ENCODE peak calls at places on chromosomes 7 and 10, in five cellular contexts. J is spleen, M is left ventricle myocardium inferior, L is hepatocyte, H is fibroblast of lung. V is an unnamed sample. For H3K36me3, the result is how much of the 10 kb centered on the place peaks cover.

GRCh38 chr7:138032186-138032585 is 30.3 kb upstream of the CREB3L2 start:
- DNase-seq in H (peak), L (no peak), M (no peak), J (no peak), V (no peak)

GRCh38 chr7:30928254-30928872 is 16.7 kb downstream of the AQP1 start:
- DNase-seq in H (no peak), L (peak), J (peak), M (no peak), V (peak)

GRCh38 chr7:115300228-115300870 is 378.5 kb downstream of the MDFIC start:
- DNase-seq in M (no peak), L (no peak), J (no peak), H (peak), V (no peak)

GRCh38 chr7:106770191-106770590 is 94.9 kb upstream of the PIK3CG start:
- DNase-seq in J (no peak), L (no peak), H (peak), M (no peak), V (no peak)

GRCh38 chr10:4344544-4344994 is 481.4 kb upstream of the AKR1E2 start:
- DNase-seq in M (peak), J (no peak), L (peak), H (peak), V (no peak)

GRCh38 chr10:48896756-48897437 is 42.7 kb downstream of the LRRC18 start:
- DNase-seq in J (no peak), H (no peak), L (no peak), M (no peak), V (no peak)

GRCh38 chr7:137440434-137440830 is 96.9 kb upstream of the PTN start:
- DNase-seq in H (peak), L (no peak), M (no peak), J (no peak), V (no peak)

GRCh38 chr7:27767374-27767773 is 27.4 kb downstream of the TAX1BP1 start:
- DNase-seq in M (no peak), J (no peak), L (no peak), H (peak), V (no peak)

GRCh38 chr7:55056068-55056467 is 37.3 kb downstream of the EGFR start:
- DNase-seq in L (no peak), M (no peak), J (no peak), H (no peak), V (no peak)

GRCh38 chr10:30106987-30107386 is 47.6 kb upstream of the JCAD start:
- DNase-seq in J (no peak), M (no peak), H (no peak), L (no peak), V (no peak)

GRCh38 chr10:49629286-49629915 is 15.6 kb downstream of the CHAT start:
- DNase-seq in J (peak), H (no peak), M (no peak), L (no peak), V (no peak)

GRCh38 chr10:70575874-70576802 is 26.4 kb downstream of the PRF1 start:
- DNase-seq in H (peak), M (peak), L (peak), J (no peak), V (no peak)

GRCh38 chr7:22302951-22303423 is 54.0 kb downstream of the RAPGEF5 start:
- DNase-seq in J (no peak), M (no peak), H (no peak), L (no peak), V (no peak)

GRCh38 chr10:23914641-23915040 is 294.3 kb upstream of the KIAA1217 start:
- DNase-seq in J (no peak), M (no peak), L (no peak), H (no peak), V (no peak)

GRCh38 chr10:112361951-112362770 is 11.8 kb upstream of the ACSL5 start:
- DNase-seq in H (peak), L (no peak), M (peak), J (no peak), V (peak)

GRCh38 chr10:30751678-30752331 is 122.3 kb upstream of the LYZL2 start:
- DNase-seq in L (peak), J (peak), M (peak), H (peak), V (peak)

GRCh38 chr7:95577137-95577536 is 19.2 kb downstream of the PDK4 start:
- DNase-seq in J (no peak), L (no peak), H (no peak), M (no peak), V (peak)

GRCh38 chr7:35038340-35038738 is 1.1 kb upstream of the DPY19L1 start:
- DNase-seq in H (no peak), M (no peak), J (no peak), L (no peak), V (peak)

GRCh38 chr7:14639801-14640200 is 262.8 kb downstream of the DGKB start:
- DNase-seq in L (no peak), J (no peak), H (peak), M (no peak), V (no peak)

GRCh38 chr7:30559566-30559965 is 35.1 kb upstream of the GARS1 start:
- DNase-seq in M (no peak), H (peak), L (no peak), J (no peak), V (no peak)

GRCh38 chr10:93206652-93207051 is 133.0 kb downstream of the CYP26A1 start:
- DNase-seq in M (no peak), H (no peak), J (no peak), L (no peak), V (peak)

GRCh38 chr7:96327429-96327828 is 5.5 kb upstream of the SLC25A13 start:
- DNase-seq in J (no peak), M (no peak), H (no peak), L (peak), V (no peak)

GRCh38 chr7:65966167-65966566 is 15.8 kb downstream of the GUSB start:
- DNase-seq in J (peak), L (no peak), M (no peak), H (no peak), V (no peak)

GRCh38 chr7:20647908-20648776 is 32.7 kb downstream of the ABCB5 start:
- DNase-seq in J (no peak), L (peak), H (peak), M (no peak), V (peak)

GRCh38 chr7:129569811-129570215 is 41.7 kb upstream of the NRF1 start:
- DNase-seq in J (no peak), M (no peak), H (peak), L (peak), V (no peak)

GRCh38 chr7:26101471-26102151 is 50.4 kb upstream of the NFE2L3 start:
- DNase-seq in J (peak), L (no peak), H (no peak), M (no peak), V (peak)

GRCh38 chr10:31635415-31636065 is 293.1 kb downstream of the ARHGAP12 start:
- DNase-seq in M (no peak), H (peak), J (no peak), L (no peak), V (no peak)

GRCh38 chr7:48087349-48087748 is 1.7 kb upstream of the UPP1 start:
- DNase-seq in J (no peak), L (no peak), H (peak), M (no peak), V (no peak)

GRCh38 chr7:12895296-12895695 is 207.9 kb downstream of the ARL4A start:
- DNase-seq in M (no peak), J (no peak), L (no peak), H (no peak), V (no peak)

GRCh38 chr7:7176421-7177043 is 5.8 kb upstream of the C1GALT1 start:
- DNase-seq in L (peak), J (no peak), M (no peak), H (peak), V (no peak)
- H3K4me3 ChIP-seq in L (no peak), J (no peak), M (no peak), H (no peak), V (no peak)

GRCh38 chr7:894164-894867 is 18.0 kb downstream of the GET4 start:
- DNase-seq in M (no peak), L (no peak), H (no peak), J (peak), V (no peak)
- H3K36me3 ChIP-seq in M (half or more), L (under half), H (under half), J (under half), V (under half)

DNA sequence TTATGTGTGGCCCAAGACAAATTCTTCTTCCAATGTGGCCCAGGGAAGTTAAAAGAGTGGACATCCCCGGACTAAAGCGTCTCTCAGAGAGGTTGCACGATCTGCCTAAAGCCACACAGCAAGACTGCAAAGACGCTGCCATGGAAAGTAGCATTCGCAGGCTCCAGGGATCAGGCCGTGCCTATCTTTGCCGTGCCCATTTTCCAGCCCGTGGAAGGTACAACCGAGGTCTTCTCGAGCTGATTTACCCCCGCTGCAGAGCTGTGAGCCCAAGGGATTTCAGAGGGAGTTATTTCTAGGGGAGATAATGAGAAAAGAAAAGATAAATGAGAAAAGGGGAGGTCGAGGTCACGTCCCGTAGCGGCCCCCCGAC is 1.0 kb upstream of the NYAP1 start:
- DNase-seq in M (no peak), J (no peak), L (no peak), H (no peak), V (no peak)
- H3K4me3 ChIP-seq in M (peak), J (peak), L (peak), H (peak), V (peak)

DNA sequence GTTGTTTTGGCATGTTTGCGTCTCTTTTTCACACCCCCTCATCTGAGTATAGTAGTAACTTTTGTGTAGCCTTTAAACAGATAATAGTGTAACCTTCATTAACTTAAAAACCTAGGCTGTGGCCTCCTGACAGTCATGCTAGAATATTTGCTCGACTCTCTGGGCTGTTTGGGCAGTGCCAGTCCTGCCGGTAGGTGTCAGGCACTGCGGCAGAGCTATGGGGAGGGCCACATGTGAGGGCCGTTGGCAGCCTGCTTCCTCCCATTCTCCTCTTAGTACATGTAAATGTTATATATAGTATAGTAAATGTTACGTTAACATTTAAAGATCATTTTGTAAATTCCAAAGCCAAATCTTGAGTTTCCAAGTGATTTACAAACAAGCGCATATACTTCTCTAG is 26.1 kb downstream of the BCCIP start:
- DNase-seq in M (no peak), L (no peak), H (no peak), J (no peak), V (no peak)
- H3K36me3 ChIP-seq in M (half or more), L (under half), H (under half), J (under half), V (under half)

V was measured in H7.